ENCODE peak calls at places on chromosomes 13 and 19, in ten cellular contexts. J is sciatic nerve; A is left ventricle myocardium superior; F is caudate nucleus; U is stimulated activated CD8-positive, alpha-beta memory T cell treated with anti-CD3 and anti-CD28 coated beads, Interleukin-12 subunit alpha, Interleukin-12 subunit beta, amount 100 ng/mL, for 1 hour; T is activated naive CD4-positive, alpha-beta T cell; V is endothelial cell; X is heart right ventricle; M is osteocyte; D is EL. O is an unnamed sample.
A peak's percentile ranks its signal among the peaks of the same experiment; 100 is the strongest.

GRCh38 chr13:84645196-84646071 is 763.2 kb upstream of the SLITRK1 start:
- DNase-seq in U (no peak), M (no peak), A (no peak), T (no peak), F (no peak), X (no peak), D (peak; percentile 68), V (no peak), J (no peak), O (no peak)

GRCh38 chr19:31312004-31312403 is 37.2 kb downstream of the TSHZ3 start:
- DNase-seq in J (no peak), F (no peak), A (no peak), U (no peak), V (no peak), M (no peak), D (peak; percentile 46), X (no peak), T (no peak), O (no peak)

GRCh38 chr19:53908933-53909415 is at the start of gene CACNG7:
- DNase-seq in V (no peak), T (no peak), A (no peak), U (no peak), D (no peak), M (no peak), X (no peak), F (no peak), J (no peak), O (no peak)

GRCh38 chr13:42497798-42498197 is 76.2 kb upstream of the TNFSF11 start:
- DNase-seq in U (no peak), T (no peak), X (no peak), V (no peak), J (no peak), A (no peak), F (no peak), M (no peak), D (peak; percentile 35), O (no peak)

GRCh38 chr19:35468637-35469036 is 20.6 kb downstream of the FFAR2 start:
- DNase-seq in F (no peak), M (no peak), A (peak; percentile 37), V (peak; percentile 56), T (no peak), J (no peak), D (peak; percentile 17), U (peak; percentile 43), X (peak; percentile 36), O (no peak)

GRCh38 chr19:49672131-49672919 is 4.7 kb upstream of the PRMT1 start:
- DNase-seq in M (peak; percentile 94), F (peak; percentile 44), U (peak; percentile 66), X (peak; percentile 83), A (peak; percentile 85), D (peak; percentile 67), J (peak; percentile 87), V (peak; percentile 90), T (peak; percentile 61), O (no peak)

GRCh38 chr19:37933965-37934364 is 27.0 kb downstream of the SIPA1L3 start:
- DNase-seq in D (no peak), X (peak; percentile 48), U (no peak), V (no peak), A (peak; percentile 64), M (no peak), F (no peak), J (no peak), T (no peak), O (no peak)

GRCh38 chr19:19540707-19541515 is 2.8 kb downstream of the CILP2 start:
- DNase-seq in M (no peak), A (peak; percentile 57), J (no peak), T (peak; percentile 43), U (peak; percentile 48), D (peak; percentile 57), F (no peak), X (no peak), V (peak; percentile 47), O (peak; percentile 48)

GRCh38 chr19:13291913-13292312 is 141.7 kb downstream of the IER2 start:
- DNase-seq in A (no peak), F (no peak), J (no peak), D (no peak), V (no peak), M (no peak), U (no peak), T (no peak), X (no peak), O (no peak)

GRCh38 chr19:10259162-10259905 is 7.3 kb downstream of the MRPL4 start:
- DNase-seq in M (peak; percentile 92), X (peak; percentile 79), T (peak; percentile 71), F (peak; percentile 38), D (peak; percentile 84), J (peak; percentile 91), A (peak; percentile 85), V (peak; percentile 93), U (peak; percentile 72), O (peak; percentile 91)

O was measured in breast epithelium.